ENCODE peak calls at places on chromosomes 1 and 21, in nine cellular contexts. B, A, S, W, F, C, Q, Y and Z are unnamed samples.

GRCh38 chr1:201554789-201555592 is 16.1 kb downstream of the NAV1 start:
- DNase-seq in Q (no peak), F (no peak), B (no peak), Y (no peak), C (peak), W (no peak), A (no peak), S (peak), Z (no peak)

GRCh38 chr1:58293388-58293787 is 253.1 kb downstream of the OMA1 start:
- DNase-seq in C (no peak), Y (no peak), F (no peak), B (no peak), S (no peak), A (no peak), Q (no peak), W (no peak), Z (no peak)

GRCh38 chr1:222750651-222751050 is 13.6 kb downstream of the FAM177B start:
- DNase-seq in Y (no peak), S (no peak), F (no peak), B (no peak), Q (no peak), C (no peak), A (no peak), W (no peak), Z (no peak)

GRCh38 chr1:87291107-87291506 is 37.6 kb upstream of the LMO4 start:
- DNase-seq in A (peak), F (no peak), Y (no peak), Q (no peak), W (no peak), S (no peak), C (no peak), B (peak), Z (no peak)

GRCh38 chr1:227428803-227429202 is 110.5 kb upstream of the CDC42BPA start:
- DNase-seq in B (peak), C (peak), F (no peak), W (peak), Y (no peak), Q (no peak), A (peak), S (no peak), Z (no peak)

GRCh38 chr1:221714227-221715116 is 27.4 kb downstream of the DUSP10 start:
- DNase-seq in A (no peak), B (no peak), Q (no peak), W (no peak), S (peak), Y (no peak), C (no peak), F (no peak), Z (no peak)

GRCh38 chr1:109300650-109301151 is 6.1 kb downstream of the MYBPHL start:
- DNase-seq in Y (no peak), S (no peak), B (peak), C (no peak), F (no peak), A (peak), W (no peak), Q (no peak), Z (no peak)

GRCh38 chr1:55716610-55717009 is 501.4 kb upstream of the USP24 start:
- DNase-seq in Q (no peak), Y (no peak), F (no peak), A (peak), W (no peak), C (no peak), B (peak), S (no peak), Z (no peak)

GRCh38 chr21:32322103-32322502 is 23.4 kb downstream of the MRAP start:
- DNase-seq in S (no peak), Q (no peak), B (no peak), F (no peak), C (no peak), W (no peak), Y (no peak), A (no peak), Z (no peak)